ENCODE peak calls at places on chromosome 16, in ten cellular contexts. N is GM13976; A is anterior cingulate cortex; X is globus pallidus; E is HFFc6; J is BJ; F is central memory CD4-positive, alpha-beta T cell; I is Jurkat, Clone E6-1; C is amygdala; T is NCI-H1930. W is an unnamed sample.

GRCh38 chr16:82133798-82134197 is 36.2 kb downstream of the MPHOSPH6 start:
- DNase-seq in N (no peak), F (peak), A (no peak), E (no peak), C (no peak), I (peak), J (no peak), X (no peak), T (no peak), W (no peak)

GRCh38 chr16:12392585-12393089 is 411.1 kb downstream of the CPPED1 start:
- DNase-seq in C (no peak), I (no peak), T (no peak), J (no peak), N (no peak), E (peak), X (no peak), F (no peak), A (no peak), W (no peak)

GRCh38 chr16:88999457-89000206 is 22.6 kb upstream of the CBFA2T3 start:
- DNase-seq in F (peak), C (no peak), A (no peak), I (no peak), T (no peak), J (no peak), X (no peak), N (no peak), E (no peak), W (no peak)

GRCh38 chr16:29029168-29029994 is 44.5 kb downstream of the LAT start:
- DNase-seq in I (no peak), C (no peak), N (peak), T (no peak), X (no peak), F (no peak), E (peak), J (peak), A (no peak), W (no peak)

GRCh38 chr16:89303604-89304003 is 86.1 kb downstream of the ZNF778 start:
- DNase-seq in N (no peak), F (no peak), I (no peak), J (no peak), T (no peak), A (no peak), C (no peak), X (no peak), E (no peak), W (no peak)

GRCh38 chr16:59886021-59886420 is 1151.9 kb upstream of the GOT2 start:
- DNase-seq in J (peak), X (no peak), F (no peak), C (no peak), N (no peak), T (no peak), I (no peak), A (no peak), E (peak), W (no peak)

GRCh38 chr16:9843424-9844013 is 338.7 kb downstream of the GRIN2A start:
- DNase-seq in F (no peak), E (no peak), X (no peak), J (no peak), T (no peak), I (peak), C (no peak), A (no peak), N (no peak), W (no peak)

GRCh38 chr16:31074814-31075183 is 577 bp downstream of the ZNF646 start:
- DNase-seq in E (no peak), C (no peak), T (no peak), X (no peak), I (no peak), A (no peak), N (no peak), F (no peak), J (no peak), W (no peak)

GRCh38 chr16:88066680-88067529 is 115.7 kb downstream of the BANP start:
- DNase-seq in T (no peak), J (no peak), F (no peak), C (no peak), A (no peak), E (no peak), I (no peak), N (no peak), X (no peak), W (no peak)

GRCh38 chr16:10180771-10181163 is 1.5 kb downstream of the GRIN2A start:
- DNase-seq in E (no peak), X (peak), J (no peak), C (no peak), I (peak), T (peak), F (no peak), N (peak), A (peak), W (peak)

GRCh38 chr16:86100205-86101134 is 201.5 kb downstream of the IRF8 start:
- DNase-seq in N (no peak), J (peak), C (no peak), I (no peak), X (no peak), A (no peak), E (no peak), F (no peak), T (no peak), W (no peak)

GRCh38 chr16:82344157-82344556 is 174.1 kb upstream of the MPHOSPH6 start:
- DNase-seq in A (no peak), J (no peak), I (peak), T (peak), C (no peak), N (no peak), E (no peak), F (no peak), X (peak), W (no peak)

GRCh38 chr16:285146-286055 is 2.4 kb downstream of the PDIA2 start:
- DNase-seq in C (no peak), N (no peak), F (no peak), A (no peak), T (no peak), E (no peak), J (no peak), X (no peak), I (no peak), W (no peak)

GRCh38 chr16:4611337-4612023 is 3.2 kb downstream of the UBALD1 start:
- DNase-seq in F (no peak), C (no peak), N (peak), J (no peak), X (no peak), T (no peak), E (no peak), A (no peak), I (no peak), W (no peak)

GRCh38 chr16:71360378-71360777 is 1.9 kb downstream of the CALB2 start:
- DNase-seq in C (no peak), F (no peak), A (no peak), I (no peak), N (no peak), T (no peak), E (peak), X (no peak), J (peak), W (no peak)

GRCh38 chr16:85601730-85602401 is 11.3 kb upstream of the GSE1 start:
- DNase-seq in A (no peak), X (no peak), I (no peak), F (no peak), N (no peak), T (no peak), J (no peak), E (no peak), C (no peak), W (no peak)

GRCh38 chr16:693766-694165 is 3.6 kb upstream of the WDR24 start:
- DNase-seq in X (no peak), N (no peak), I (no peak), A (no peak), E (no peak), F (no peak), T (no peak), C (no peak), J (no peak), W (no peak)

GRCh38 chr16:80210787-80211186 is 330.0 kb upstream of the DYNLRB2 start:
- DNase-seq in F (no peak), J (no peak), X (no peak), N (no peak), E (no peak), T (no peak), I (no peak), A (no peak), C (no peak), W (no peak)

GRCh38 chr16:70018254-70018653 is 67.1 kb downstream of the CLEC18A start:
- DNase-seq in T (no peak), C (no peak), J (no peak), X (no peak), N (peak), E (no peak), F (peak), A (no peak), I (peak), W (no peak)

GRCh38 chr16:76193851-76194620 is 83.2 kb upstream of the CNTNAP4 start:
- DNase-seq in A (no peak), I (no peak), E (no peak), X (no peak), C (no peak), J (no peak), F (no peak), N (no peak), T (no peak), W (no peak)

GRCh38 chr16:84827131-84827574 is 7.4 kb downstream of the CRISPLD2 start:
- DNase-seq in A (no peak), F (no peak), E (no peak), J (no peak), I (no peak), N (no peak), T (no peak), X (no peak), C (no peak), W (no peak)

GRCh38 chr16:3645504-3646347 is 8.8 kb upstream of the DNASE1 start:
- DNase-seq in J (peak), I (no peak), A (no peak), T (no peak), E (no peak), F (no peak), C (no peak), N (peak), X (no peak), W (no peak)

GRCh38 chr16:58016841-58017446 is 8.6 kb upstream of the MMP15 start:
- DNase-seq in I (no peak), A (no peak), C (no peak), X (no peak), F (no peak), J (no peak), T (no peak), N (no peak), E (no peak), W (no peak)